ENCODE peak calls at places on chromosomes 13 and 19, in eight cellular contexts. One of them, this sample, is unnamed.

GRCh38 chr13:70729369-70729768 is 621.1 kb upstream of the KLHL1 start:
- DNase-seq in mammary epithelial cell: no peak
- DNase-seq in heart right ventricle: no peak
- DNase-seq in left lung: no peak
- DNase-seq in fibroblast of lung: no peak
- DNase-seq in CD8-positive, alpha-beta T cell: no peak
- DNase-seq in IMR-90: no peak
- DNase-seq in breast epithelium: no peak
- DNase-seq in this sample: no peak

GRCh38 chr19:50427997-50428425 is 4.7 kb upstream of the MYBPC2 start:
- DNase-seq in fibroblast of lung: peak; percentile 76
- DNase-seq in left lung: peak; percentile 96
- DNase-seq in heart right ventricle: peak; percentile 80
- DNase-seq in breast epithelium: peak; percentile 89
- DNase-seq in IMR-90: peak; percentile 69
- DNase-seq in mammary epithelial cell: no peak
- DNase-seq in CD8-positive, alpha-beta T cell: no peak
- DNase-seq in this sample: peak; percentile 83

GRCh38 chr13:112510987-112511715 is 76.8 kb downstream of the TUBGCP3 start:
- DNase-seq in IMR-90: no peak
- DNase-seq in fibroblast of lung: no peak
- DNase-seq in breast epithelium: no peak
- DNase-seq in heart right ventricle: no peak
- DNase-seq in mammary epithelial cell: no peak
- DNase-seq in left lung: no peak
- DNase-seq in CD8-positive, alpha-beta T cell: no peak
- DNase-seq in this sample: no peak

GRCh38 chr19:6739884-6740588 is 556 bp downstream of the TRIP10 start:
- DNase-seq in mammary epithelial cell: peak; percentile 23
- DNase-seq in CD8-positive, alpha-beta T cell: no peak
- DNase-seq in IMR-90: no peak
- DNase-seq in fibroblast of lung: no peak
- DNase-seq in left lung: no peak
- DNase-seq in heart right ventricle: peak; percentile 47
- DNase-seq in breast epithelium: no peak
- DNase-seq in this sample: no peak

GRCh38 chr13:112105884-112106283 is 38.9 kb downstream of the SOX1 start:
- DNase-seq in CD8-positive, alpha-beta T cell: no peak
- DNase-seq in left lung: no peak
- DNase-seq in mammary epithelial cell: no peak
- DNase-seq in breast epithelium: no peak
- DNase-seq in fibroblast of lung: no peak
- DNase-seq in IMR-90: no peak
- DNase-seq in heart right ventricle: no peak
- DNase-seq in this sample: no peak

GRCh38 chr19:48501961-48502719 is 9.5 kb downstream of the LMTK3 start:
- DNase-seq in IMR-90: no peak
- DNase-seq in mammary epithelial cell: peak; percentile 97
- DNase-seq in breast epithelium: peak; percentile 95
- DNase-seq in heart right ventricle: no peak
- DNase-seq in CD8-positive, alpha-beta T cell: peak; percentile 49
- DNase-seq in fibroblast of lung: no peak
- DNase-seq in left lung: peak; percentile 94
- DNase-seq in this sample: no peak

GRCh38 chr13:81487151-81487550 is 1146.2 kb upstream of the SPRY2 start:
- DNase-seq in left lung: no peak
- DNase-seq in mammary epithelial cell: peak; percentile 17
- DNase-seq in fibroblast of lung: no peak
- DNase-seq in IMR-90: no peak
- DNase-seq in CD8-positive, alpha-beta T cell: no peak
- DNase-seq in heart right ventricle: no peak
- DNase-seq in breast epithelium: no peak
- DNase-seq in this sample: no peak

GRCh38 chr13:31742102-31742695 is 2.9 kb downstream of the RXFP2 start:
- DNase-seq in CD8-positive, alpha-beta T cell: peak; percentile 16
- DNase-seq in fibroblast of lung: peak; percentile 53
- DNase-seq in left lung: peak; percentile 55
- DNase-seq in breast epithelium: peak; percentile 65
- DNase-seq in mammary epithelial cell: peak; percentile 45
- DNase-seq in IMR-90: peak; percentile 69
- DNase-seq in heart right ventricle: peak; percentile 64
- DNase-seq in this sample: peak; percentile 59

GRCh38 chr19:11191273-11191755 is 6.0 kb downstream of the KANK2 start:
- DNase-seq in breast epithelium: no peak
- DNase-seq in fibroblast of lung: peak; percentile 47
- DNase-seq in IMR-90: peak; percentile 63
- DNase-seq in mammary epithelial cell: peak; percentile 5
- DNase-seq in left lung: peak; percentile 67
- DNase-seq in heart right ventricle: peak; percentile 72
- DNase-seq in CD8-positive, alpha-beta T cell: no peak
- DNase-seq in this sample: no peak

GRCh38 chr13:113027566-113027965 is 58.6 kb downstream of the MCF2L start:
- DNase-seq in CD8-positive, alpha-beta T cell: no peak
- DNase-seq in IMR-90: no peak
- DNase-seq in breast epithelium: no peak
- DNase-seq in fibroblast of lung: no peak
- DNase-seq in mammary epithelial cell: no peak
- DNase-seq in heart right ventricle: no peak
- DNase-seq in left lung: no peak
- DNase-seq in this sample: no peak

GRCh38 chr19:35745328-35746086 is at the start of the genes PSENEN and U2AF1L4:
- DNase-seq in left lung: peak; percentile 98
- DNase-seq in CD8-positive, alpha-beta T cell: peak; percentile 90
- DNase-seq in mammary epithelial cell: peak; percentile 99
- DNase-seq in fibroblast of lung: peak; percentile 99
- DNase-seq in IMR-90: peak; percentile 100
- DNase-seq in heart right ventricle: peak; percentile 98
- DNase-seq in breast epithelium: peak; percentile 97
- DNase-seq in this sample: peak; percentile 95

GRCh38 chr13:22454586-22454985 is 726.2 kb upstream of the SGCG start:
- DNase-seq in fibroblast of lung: no peak
- DNase-seq in mammary epithelial cell: no peak
- DNase-seq in left lung: no peak
- DNase-seq in CD8-positive, alpha-beta T cell: no peak
- DNase-seq in heart right ventricle: no peak
- DNase-seq in IMR-90: no peak
- DNase-seq in breast epithelium: no peak
- DNase-seq in this sample: no peak

GRCh38 chr13:106795847-106796246 is 227.9 kb upstream of the ARGLU1 start:
- DNase-seq in mammary epithelial cell: no peak
- DNase-seq in left lung: no peak
- DNase-seq in IMR-90: no peak
- DNase-seq in CD8-positive, alpha-beta T cell: no peak
- DNase-seq in breast epithelium: no peak
- DNase-seq in heart right ventricle: no peak
- DNase-seq in fibroblast of lung: no peak
- DNase-seq in this sample: no peak

GRCh38 chr13:98311200-98311548 is 134.1 kb upstream of the RNF113B start:
- DNase-seq in mammary epithelial cell: no peak
- DNase-seq in fibroblast of lung: no peak
- DNase-seq in CD8-positive, alpha-beta T cell: no peak
- DNase-seq in IMR-90: no peak
- DNase-seq in left lung: no peak
- DNase-seq in breast epithelium: no peak
- DNase-seq in heart right ventricle: no peak
- DNase-seq in this sample: no peak

GRCh38 chr19:13051581-13052165 is 51.0 kb downstream of the LYL1 start:
- DNase-seq in heart right ventricle: no peak
- DNase-seq in mammary epithelial cell: peak; percentile 47
- DNase-seq in CD8-positive, alpha-beta T cell: no peak
- DNase-seq in breast epithelium: peak; percentile 80
- DNase-seq in IMR-90: peak; percentile 24
- DNase-seq in fibroblast of lung: peak; percentile 52
- DNase-seq in left lung: peak; percentile 83
- DNase-seq in this sample: no peak

GRCh38 chr19:55801416-55801815 is 30.4 kb downstream of the NLRP11 start:
- DNase-seq in breast epithelium: no peak
- DNase-seq in fibroblast of lung: no peak
- DNase-seq in left lung: no peak
- DNase-seq in CD8-positive, alpha-beta T cell: no peak
- DNase-seq in IMR-90: no peak
- DNase-seq in mammary epithelial cell: no peak
- DNase-seq in heart right ventricle: no peak
- DNase-seq in this sample: no peak

GRCh38 chr13:110137677-110138008 is 169.3 kb downstream of the COL4A1 start:
- DNase-seq in fibroblast of lung: no peak
- DNase-seq in breast epithelium: no peak
- DNase-seq in IMR-90: no peak
- DNase-seq in heart right ventricle: peak; percentile 71
- DNase-seq in mammary epithelial cell: no peak
- DNase-seq in left lung: peak; percentile 62
- DNase-seq in CD8-positive, alpha-beta T cell: no peak
- DNase-seq in this sample: no peak

GRCh38 chr13:110716235-110716505 is 2.7 kb downstream of the ING1 start:
- DNase-seq in mammary epithelial cell: peak; percentile 16
- DNase-seq in IMR-90: no peak
- DNase-seq in fibroblast of lung: peak; percentile 10
- DNase-seq in left lung: peak; percentile 63
- DNase-seq in heart right ventricle: no peak
- DNase-seq in CD8-positive, alpha-beta T cell: no peak
- DNase-seq in breast epithelium: no peak
- DNase-seq in this sample: no peak

GRCh38 chr13:83987394-83987793 is 105.1 kb upstream of the SLITRK1 start:
- DNase-seq in breast epithelium: no peak
- DNase-seq in CD8-positive, alpha-beta T cell: no peak
- DNase-seq in fibroblast of lung: no peak
- DNase-seq in heart right ventricle: no peak
- DNase-seq in left lung: no peak
- DNase-seq in IMR-90: no peak
- DNase-seq in mammary epithelial cell: no peak
- DNase-seq in this sample: no peak

GRCh38 chr19:23071087-23071511 is 45.7 kb upstream of the ZNF730 start:
- DNase-seq in left lung: no peak
- DNase-seq in fibroblast of lung: peak; percentile 36
- DNase-seq in heart right ventricle: peak; percentile 22
- DNase-seq in mammary epithelial cell: no peak
- DNase-seq in breast epithelium: no peak
- DNase-seq in IMR-90: peak; percentile 3
- DNase-seq in CD8-positive, alpha-beta T cell: no peak
- DNase-seq in this sample: no peak

DNA sequence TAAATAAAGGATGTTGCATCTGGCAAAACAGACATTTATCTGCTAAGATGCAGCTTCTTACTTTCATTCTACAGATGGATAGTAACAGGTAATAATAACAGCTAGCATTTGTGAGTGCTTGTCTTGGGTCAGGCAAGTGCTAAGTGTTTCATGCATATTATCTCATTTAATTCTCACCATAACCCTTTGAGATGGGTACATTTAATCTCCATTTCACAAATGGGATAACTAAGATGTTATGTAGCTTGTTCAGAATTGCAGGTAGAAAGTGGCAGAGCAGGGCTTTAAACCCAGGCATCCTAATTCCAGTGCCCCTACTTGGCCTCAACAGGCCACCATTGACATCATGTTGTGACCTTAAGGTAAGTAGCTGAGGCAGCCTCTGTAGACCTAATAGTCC is 69.8 kb downstream of the LMO7 start:
- DNase-seq in heart right ventricle: no peak
- DNase-seq in breast epithelium: no peak
- DNase-seq in CD8-positive, alpha-beta T cell: no peak
- DNase-seq in IMR-90: no peak
- DNase-seq in left lung: no peak
- DNase-seq in fibroblast of lung: no peak
- DNase-seq in mammary epithelial cell: no peak
- DNase-seq in this sample: no peak
- H3K27ac ChIP-seq in heart right ventricle: no peak overlapping the region
- H3K27ac ChIP-seq in breast epithelium: no peak overlapping the region
- H3K27ac ChIP-seq in CD8-positive, alpha-beta T cell: no peak overlapping the region
- H3K27ac ChIP-seq in IMR-90: peak overlapping the region; percentile 66
- H3K27ac ChIP-seq in left lung: peak overlapping the region; percentile 79
- H3K27ac ChIP-seq in fibroblast of lung: peak overlapping the region; percentile 66
- H3K27ac ChIP-seq in mammary epithelial cell: peak overlapping the region; percentile 99
- H3K27ac ChIP-seq in this sample: no peak overlapping the region

DNA sequence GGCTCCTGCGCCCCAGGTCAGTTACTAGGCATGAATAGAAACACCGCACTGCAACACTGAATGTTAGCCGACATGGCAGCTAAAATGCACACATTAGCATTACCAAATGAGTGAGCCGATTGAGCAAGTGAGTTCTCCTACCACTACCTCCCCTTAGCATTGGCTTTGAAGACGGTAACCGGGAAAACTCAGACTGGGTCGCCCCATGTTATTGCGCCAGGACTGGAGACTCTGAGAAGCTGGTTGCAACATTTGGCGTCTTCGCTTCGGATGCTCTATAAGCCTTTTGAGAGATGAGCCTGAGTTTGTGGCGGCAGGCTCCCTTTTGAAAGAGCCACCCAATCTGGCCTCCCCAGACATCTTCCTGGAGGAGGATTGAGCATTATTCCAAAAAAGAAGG is 68.5 kb upstream of the POMP start:
- DNase-seq in heart right ventricle: no peak
- DNase-seq in mammary epithelial cell: no peak
- DNase-seq in CD8-positive, alpha-beta T cell: no peak
- DNase-seq in left lung: no peak
- DNase-seq in fibroblast of lung: no peak
- DNase-seq in IMR-90: no peak
- DNase-seq in breast epithelium: no peak
- DNase-seq in this sample: no peak
- TF ChIP-seq CTCF in heart right ventricle: no peak
- TF ChIP-seq CTCF in mammary epithelial cell: no peak
- TF ChIP-seq CTCF in CD8-positive, alpha-beta T cell: no peak
- TF ChIP-seq CTCF in left lung: no peak
- TF ChIP-seq CTCF in fibroblast of lung: no peak
- TF ChIP-seq CTCF in IMR-90: no peak
- TF ChIP-seq CTCF in breast epithelium: no peak
- TF ChIP-seq CTCF in this sample: no peak

GRCh38 chr19:2451138-2451537 is 5.6 kb downstream of the LMNB2 start:
- DNase-seq in IMR-90: no peak
- DNase-seq in mammary epithelial cell: no peak
- DNase-seq in heart right ventricle: no peak
- DNase-seq in CD8-positive, alpha-beta T cell: no peak
- DNase-seq in left lung: no peak
- DNase-seq in breast epithelium: no peak
- DNase-seq in fibroblast of lung: no peak
- DNase-seq in this sample: no peak
- H3K4me3 ChIP-seq in IMR-90: no peak overlapping the region
- H3K4me3 ChIP-seq in mammary epithelial cell: no peak overlapping the region
- H3K4me3 ChIP-seq in heart right ventricle: no peak overlapping the region
- H3K4me3 ChIP-seq in CD8-positive, alpha-beta T cell: no peak overlapping the region
- H3K4me3 ChIP-seq in left lung: no peak overlapping the region
- H3K4me3 ChIP-seq in breast epithelium: no peak overlapping the region
- H3K4me3 ChIP-seq in fibroblast of lung: no peak overlapping the region
- H3K4me3 ChIP-seq in this sample: no peak overlapping the region

DNA sequence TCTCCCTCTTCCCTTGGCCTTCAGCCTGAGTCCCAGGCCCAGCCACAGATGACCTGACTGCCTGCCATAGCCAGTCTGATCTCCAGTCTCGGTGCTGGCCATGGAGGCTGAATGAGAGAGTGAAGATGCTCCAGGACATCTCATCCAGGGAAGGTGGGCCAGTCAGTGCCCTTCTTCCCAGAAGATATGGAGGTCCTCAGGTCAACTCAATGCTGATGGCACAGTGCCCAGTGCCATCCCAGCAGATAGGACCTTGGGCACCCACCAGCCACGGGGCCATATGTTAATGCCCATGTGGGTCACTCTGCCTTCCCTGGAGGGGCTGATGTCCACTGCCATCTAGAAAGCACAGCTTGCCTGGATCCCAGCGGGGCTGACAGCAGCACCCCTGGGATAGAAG is 7.2 kb downstream of the VSTM2B start:
- DNase-seq in CD8-positive, alpha-beta T cell: no peak
- DNase-seq in heart right ventricle: no peak
- DNase-seq in mammary epithelial cell: no peak
- DNase-seq in IMR-90: no peak
- DNase-seq in left lung: peak; percentile 17
- DNase-seq in breast epithelium: no peak
- DNase-seq in fibroblast of lung: no peak
- DNase-seq in this sample: no peak
- H3K27ac ChIP-seq in CD8-positive, alpha-beta T cell: no peak overlapping the region
- H3K27ac ChIP-seq in heart right ventricle: no peak overlapping the region
- H3K27ac ChIP-seq in mammary epithelial cell: no peak overlapping the region
- H3K27ac ChIP-seq in IMR-90: no peak overlapping the region
- H3K27ac ChIP-seq in left lung: no peak overlapping the region
- H3K27ac ChIP-seq in breast epithelium: no peak overlapping the region
- H3K27ac ChIP-seq in fibroblast of lung: no peak overlapping the region
- H3K27ac ChIP-seq in this sample: no peak overlapping the region